ENCODE peak calls at places on chromosomes 13 and 19, in five cellular contexts. A, P, F, I and W are unnamed samples.

GRCh38 chr19:38669532-38669931 is 22.1 kb downstream of the ACTN4 start:
- DNase-seq in P (no peak), I (no peak), F (no peak), A (no peak), W (no peak)

GRCh38 chr19:4709440-4710280 is 14.0 kb downstream of the DPP9 start:
- DNase-seq in I (no peak), F (no peak), P (no peak), A (no peak), W (no peak)

GRCh38 chr19:41443813-41444455 is 978 bp downstream of the ERICH4 start:
- DNase-seq in F (no peak), A (no peak), I (no peak), P (no peak), W (no peak)

GRCh38 chr13:101307181-101307701 is 109.1 kb downstream of the NALCN start:
- DNase-seq in F (no peak), P (no peak), A (peak), I (no peak), W (no peak)

GRCh38 chr19:41001243-41001971 is 10.3 kb downstream of the CYP2B6 start:
- DNase-seq in P (no peak), I (peak), F (no peak), A (no peak), W (peak)

GRCh38 chr19:6312018-6312417 is 21.4 kb downstream of the ACER1 start:
- DNase-seq in F (no peak), P (no peak), I (no peak), A (no peak), W (peak)

GRCh38 chr13:30466841-30467252 is 1.1 kb upstream of the HMGB1 start:
- DNase-seq in I (no peak), F (no peak), P (no peak), A (no peak), W (no peak)

GRCh38 chr13:49936943-49937273 is 768 bp upstream of the SPRYD7 start:
- DNase-seq in P (no peak), I (no peak), A (no peak), F (no peak), W (no peak)

GRCh38 chr19:15427991-15428471 is 9.2 kb upstream of the AKAP8L start:
- DNase-seq in P (no peak), A (no peak), F (no peak), I (no peak), W (no peak)

GRCh38 chr19:54470991-54471782 is 1.9 kb downstream of the CDC42EP5 start:
- DNase-seq in P (no peak), I (peak), A (peak), F (no peak), W (peak)

GRCh38 chr19:10114651-10115391 is 3.3 kb downstream of the P2RY11 start:
- DNase-seq in F (no peak), I (no peak), A (no peak), P (no peak), W (no peak)

GRCh38 chr19:10817291-10818038 is 18.5 kb downstream of the TMED1 start:
- DNase-seq in F (no peak), I (no peak), A (peak), P (no peak), W (no peak)

GRCh38 chr19:32863841-32864240 is 5.7 kb downstream of the SLC7A9 start:
- DNase-seq in A (no peak), I (no peak), F (no peak), P (no peak), W (no peak)

GRCh38 chr13:73657821-73658540 is 476.2 kb downstream of the KLF12 start:
- DNase-seq in P (no peak), A (no peak), F (no peak), I (no peak), W (no peak)

GRCh38 chr19:36093146-36093662 is 17.7 kb upstream of the OVOL3 start:
- DNase-seq in F (no peak), I (no peak), P (no peak), A (no peak), W (no peak)

GRCh38 chr13:75010941-75011340 is 471.0 kb downstream of the TBC1D4 start:
- DNase-seq in F (no peak), P (no peak), A (no peak), I (no peak), W (no peak)

GRCh38 chr13:92572190-92572589 is 654.4 kb upstream of the GPC6 start:
- DNase-seq in I (no peak), A (no peak), F (no peak), P (no peak), W (no peak)

GRCh38 chr19:7550987-7551761 is 15.7 kb downstream of the PNPLA6 start:
- DNase-seq in P (no peak), F (no peak), I (no peak), A (peak), W (peak)

GRCh38 chr13:43963726-43964125 is 84.0 kb downstream of the LACC1 start:
- DNase-seq in F (no peak), A (no peak), P (no peak), I (no peak), W (no peak)

GRCh38 chr19:47790398-47790814 is 11.9 kb downstream of the SELENOW start:
- DNase-seq in A (peak), I (peak), F (peak), P (peak), W (peak)

GRCh38 chr19:52987221-52987620 is 24.5 kb upstream of the ZNF816 start:
- DNase-seq in I (no peak), F (no peak), A (no peak), P (no peak), W (no peak)

GRCh38 chr13:80251403-80251802 is 89.5 kb downstream of the SPRY2 start:
- DNase-seq in P (no peak), A (peak), I (no peak), F (no peak), W (no peak)